ENCODE peak calls at places on chromosomes 7 and 10, in seven cellular contexts. C is cardiac fibroblast; A is fibroblast of pulmonary artery; S is globus pallidus; G is transverse colon; Y is adrenal gland; M is stimulated activated CD8-positive, alpha-beta memory T cell treated with anti-CD3 and anti-CD28 coated beads, Interleukin-15, amount 100 ng/mL, for 1 hour. P is an unnamed sample.

GRCh38 chr10:120017731-120018130 is 125.2 kb downstream of the SEC23IP start:
- DNase-seq in G (no peak), M (no peak), C (no peak), S (no peak), Y (no peak), A (no peak), P (no peak)

GRCh38 chr7:65907501-65908198 is 34.8 kb downstream of the VKORC1L1 start:
- DNase-seq in M (no peak), S (no peak), A (no peak), Y (no peak), C (no peak), G (no peak), P (no peak)

GRCh38 chr10:19832624-19833507 is 16.6 kb downstream of the PLXDC2 start:
- DNase-seq in A (no peak), G (no peak), Y (peak; percentile 66), S (no peak), C (no peak), M (no peak), P (no peak)

GRCh38 chr7:27128776-27129728 is 1.5 kb downstream of the HOXA4 start:
- DNase-seq in Y (peak; percentile 54), S (no peak), C (no peak), G (no peak), A (no peak), M (no peak), P (no peak)

GRCh38 chr10:79483948-79484347 is 28.4 kb upstream of the EIF5AL1 start:
- DNase-seq in G (no peak), Y (peak; percentile 78), A (peak; percentile 48), C (peak; percentile 62), M (no peak), S (no peak), P (no peak)

GRCh38 chr7:26202019-26202985 is 757 bp downstream of the CBX3 start:
- DNase-seq in A (no peak), G (peak; percentile 53), Y (peak; percentile 74), M (peak; percentile 23), C (peak; percentile 41), S (peak; percentile 60), P (peak; percentile 61)

GRCh38 chr7:30859940-30860623 is 51.6 kb upstream of the AQP1 start:
- DNase-seq in Y (no peak), S (no peak), C (no peak), M (no peak), A (no peak), G (no peak), P (no peak)

GRCh38 chr10:128069351-128070051 is 56.7 kb downstream of the MKI67 start:
- DNase-seq in S (peak; percentile 78), A (peak; percentile 86), C (peak; percentile 89), Y (peak; percentile 84), G (peak; percentile 80), M (peak; percentile 71), P (peak; percentile 29)

GRCh38 chr7:132882714-132883428 is 199.0 kb downstream of the CHCHD3 start:
- DNase-seq in S (no peak), M (peak; percentile 7), Y (no peak), A (no peak), C (no peak), G (no peak), P (no peak)

GRCh38 chr10:61897671-61898434 is 3.6 kb upstream of the ARID5B start:
- DNase-seq in C (peak; percentile 74), A (peak; percentile 69), G (peak; percentile 54), Y (peak; percentile 87), M (no peak), S (peak; percentile 71), P (peak; percentile 13)

GRCh38 chr7:86914468-86915054 is 144.9 kb downstream of the ELAPOR2 start:
- DNase-seq in A (peak; percentile 42), G (no peak), C (peak; percentile 43), M (no peak), S (peak; percentile 18), Y (no peak), P (no peak)

GRCh38 chr10:121077331-121077730 is 226.2 kb downstream of the WDR11 start:
- DNase-seq in M (no peak), G (peak; percentile 25), Y (no peak), A (peak; percentile 9), S (no peak), C (peak; percentile 20), P (no peak)

GRCh38 chr10:114404171-114405010 is at the start of gene AFAP1L2:
- DNase-seq in S (no peak), C (no peak), A (no peak), G (peak; percentile 63), M (no peak), Y (no peak), P (no peak)

GRCh38 chr10:100528123-100528884 is 1.4 kb downstream of the NDUFB8 start:
- DNase-seq in S (no peak), G (no peak), M (no peak), C (no peak), Y (no peak), A (no peak), P (no peak)

GRCh38 chr10:124161212-124162000 is 68.0 kb upstream of the CHST15 start:
- DNase-seq in C (no peak), M (no peak), G (no peak), Y (no peak), S (no peak), A (no peak), P (no peak)

GRCh38 chr10:129922598-129923123 is 41.4 kb downstream of the EBF3 start:
- DNase-seq in A (no peak), Y (no peak), C (no peak), S (no peak), M (no peak), G (no peak), P (no peak)

GRCh38 chr7:42856605-42856987 is 55.3 kb downstream of the C7orf25 start:
- DNase-seq in Y (no peak), S (no peak), C (no peak), A (no peak), G (no peak), M (no peak), P (no peak)

GRCh38 chr7:50793115-50793946 is 10.6 kb upstream of the GRB10 start:
- DNase-seq in Y (peak; percentile 65), C (peak; percentile 77), G (peak; percentile 73), M (no peak), S (no peak), A (peak; percentile 64), P (peak; percentile 48)

GRCh38 chr10:62778125-62778524 is 26.4 kb upstream of the ADO start:
- DNase-seq in G (no peak), Y (no peak), S (no peak), A (no peak), C (no peak), M (no peak), P (no peak)

GRCh38 chr7:37092548-37092947 is 356.1 kb downstream of the ELMO1 start:
- DNase-seq in S (peak; percentile 29), C (no peak), Y (peak; percentile 69), A (no peak), G (no peak), M (no peak), P (no peak)

GRCh38 chr10:14873090-14873760 is 5.4 kb upstream of the SUV39H2 start:
- DNase-seq in S (no peak), M (no peak), G (no peak), Y (no peak), C (peak; percentile 74), A (peak; percentile 79), P (no peak)

GRCh38 chr7:91285966-91286365 is 21.7 kb downstream of the FZD1 start:
- DNase-seq in M (no peak), S (no peak), Y (no peak), A (no peak), G (no peak), C (no peak), P (no peak)

GRCh38 chr10:282294-283139 is 147.3 kb downstream of the ZMYND11 start:
- DNase-seq in Y (no peak), S (no peak), G (no peak), M (no peak), A (peak; percentile 17), C (no peak), P (no peak)

GRCh38 chr7:19916011-19916410 is 142.6 kb upstream of the TMEM196 start:
- DNase-seq in Y (no peak), G (no peak), A (peak; percentile 8), M (no peak), S (no peak), C (peak; percentile 20), P (no peak)

GRCh38 chr10:108090476-108091215 is 926.1 kb upstream of the SORCS1 start:
- DNase-seq in S (no peak), A (no peak), Y (no peak), C (no peak), G (no peak), M (no peak), P (no peak)

GRCh38 chr10:65861249-65861648 is 1064.6 kb upstream of the LRRTM3 start:
- DNase-seq in S (no peak), A (peak; percentile 0), M (no peak), C (no peak), G (no peak), Y (no peak), P (no peak)

GRCh38 chr7:124783271-124783670 is 17.7 kb upstream of the GPR37 start:
- DNase-seq in Y (no peak), S (no peak), A (no peak), G (no peak), M (no peak), C (no peak), P (no peak)

GRCh38 chr10:95650232-95650631 is 6.3 kb downstream of the ALDH18A1 start:
- DNase-seq in C (no peak), A (no peak), M (no peak), G (no peak), S (no peak), Y (no peak), P (no peak)

GRCh38 chr10:13450078-13450477 is 78.7 kb downstream of the BEND7 start:
- DNase-seq in S (no peak), Y (no peak), M (no peak), A (peak; percentile 50), G (no peak), C (peak; percentile 26), P (no peak)

GRCh38 chr7:128069367-128070364 is 38.4 kb upstream of the LRRC4 start:
- DNase-seq in A (no peak), M (no peak), G (no peak), Y (no peak), S (no peak), C (no peak), P (no peak)

GRCh38 chr10:110681023-110681681 is 37.0 kb downstream of the RBM20 start:
- DNase-seq in C (peak; percentile 37), M (no peak), G (peak; percentile 30), Y (no peak), S (peak; percentile 20), A (peak; percentile 39), P (no peak)

GRCh38 chr7:123285076-123285700 is 85.4 kb upstream of the SLC13A1 start:
- DNase-seq in M (no peak), Y (no peak), A (no peak), C (no peak), S (no peak), G (no peak), P (no peak)

GRCh38 chr10:114694062-114694461 is 36.0 kb upstream of the ABLIM1 start:
- DNase-seq in M (no peak), A (no peak), C (no peak), G (no peak), Y (no peak), S (no peak), P (no peak)

GRCh38 chr10:17476073-17476472 is 21.7 kb upstream of the ST8SIA6 start:
- DNase-seq in C (no peak), G (no peak), Y (no peak), A (no peak), M (no peak), S (no peak), P (no peak)

GRCh38 chr7:132291446-132291845 is 284.8 kb downstream of the PLXNA4 start:
- DNase-seq in Y (no peak), A (no peak), G (no peak), C (no peak), S (no peak), M (no peak), P (no peak)

GRCh38 chr7:89607797-89608196 is 546.5 kb upstream of the STEAP1 start:
- DNase-seq in G (no peak), Y (no peak), S (no peak), M (no peak), C (no peak), A (no peak), P (no peak)

GRCh38 chr10:62264702-62265436 is 3.8 kb downstream of the RTKN2 start:
- DNase-seq in Y (no peak), G (no peak), A (peak; percentile 90), M (no peak), C (peak; percentile 89), S (peak; percentile 16), P (no peak)

P was measured in amygdala.